ENCODE peak calls at places on chromosomes 1 and 21, in four cellular contexts. One of them, this sample, is unnamed.

GRCh38 chr1:40383488-40384412 is 10.2 kb downstream of the SMAP2 start:
- DNase-seq in neuronal stem cell: no peak
- DNase-seq in trophoblast cell: no peak
- DNase-seq in H1: no peak
- DNase-seq in this sample: peak; percentile 37

GRCh38 chr1:60978421-60979357 is 103.7 kb upstream of the NFIA start:
- DNase-seq in neuronal stem cell: no peak
- DNase-seq in trophoblast cell: peak; percentile 28
- DNase-seq in H1: no peak
- DNase-seq in this sample: peak; percentile 41

GRCh38 chr1:193325771-193326170 is 139.4 kb upstream of the B3GALT2 start:
- DNase-seq in H1: no peak
- DNase-seq in trophoblast cell: peak; percentile 76
- DNase-seq in neuronal stem cell: no peak
- DNase-seq in this sample: no peak

GRCh38 chr1:22816063-22816775 is 105.6 kb downstream of the EPHB2 start:
- DNase-seq in H1: no peak
- DNase-seq in trophoblast cell: no peak
- DNase-seq in neuronal stem cell: no peak
- DNase-seq in this sample: no peak

GRCh38 chr1:243943671-243944428 is 93.8 kb upstream of the AKT3 start:
- DNase-seq in trophoblast cell: no peak
- DNase-seq in H1: no peak
- DNase-seq in neuronal stem cell: no peak
- DNase-seq in this sample: no peak

GRCh38 chr21:16455978-16456377 is 726.2 kb downstream of the USP25 start:
- DNase-seq in H1: no peak
- DNase-seq in neuronal stem cell: no peak
- DNase-seq in trophoblast cell: no peak
- DNase-seq in this sample: no peak

GRCh38 chr1:39632491-39633417 is 6.7 kb downstream of the HEYL start:
- DNase-seq in H1: no peak
- DNase-seq in trophoblast cell: peak; percentile 41
- DNase-seq in neuronal stem cell: peak; percentile 66
- DNase-seq in this sample: peak; percentile 75

GRCh38 chr1:108830119-108831008 is 26.5 kb downstream of the AKNAD1 start:
- DNase-seq in neuronal stem cell: no peak
- DNase-seq in H1: no peak
- DNase-seq in trophoblast cell: peak; percentile 97
- DNase-seq in this sample: peak; percentile 99

GRCh38 chr1:221630236-221630635 is 111.7 kb downstream of the DUSP10 start:
- DNase-seq in neuronal stem cell: no peak
- DNase-seq in H1: no peak
- DNase-seq in trophoblast cell: no peak
- DNase-seq in this sample: no peak

GRCh38 chr1:246515390-246516005 is 8.4 kb upstream of the SMYD3 start:
- DNase-seq in trophoblast cell: no peak
- DNase-seq in neuronal stem cell: no peak
- DNase-seq in H1: no peak
- DNase-seq in this sample: no peak

GRCh38 chr1:11690669-11691301 is 725 bp upstream of the DRAXIN start:
- DNase-seq in trophoblast cell: peak; percentile 12
- DNase-seq in H1: no peak
- DNase-seq in neuronal stem cell: no peak
- DNase-seq in this sample: no peak
- H2BK12ac ChIP-seq in trophoblast cell: no peak overlapping the region
- H2BK12ac ChIP-seq in H1: peak overlapping the region; percentile 100
- H2BK12ac ChIP-seq in neuronal stem cell: peak overlapping the region; percentile 2
- H2BK12ac ChIP-seq in this sample: no peak overlapping the region

DNA sequence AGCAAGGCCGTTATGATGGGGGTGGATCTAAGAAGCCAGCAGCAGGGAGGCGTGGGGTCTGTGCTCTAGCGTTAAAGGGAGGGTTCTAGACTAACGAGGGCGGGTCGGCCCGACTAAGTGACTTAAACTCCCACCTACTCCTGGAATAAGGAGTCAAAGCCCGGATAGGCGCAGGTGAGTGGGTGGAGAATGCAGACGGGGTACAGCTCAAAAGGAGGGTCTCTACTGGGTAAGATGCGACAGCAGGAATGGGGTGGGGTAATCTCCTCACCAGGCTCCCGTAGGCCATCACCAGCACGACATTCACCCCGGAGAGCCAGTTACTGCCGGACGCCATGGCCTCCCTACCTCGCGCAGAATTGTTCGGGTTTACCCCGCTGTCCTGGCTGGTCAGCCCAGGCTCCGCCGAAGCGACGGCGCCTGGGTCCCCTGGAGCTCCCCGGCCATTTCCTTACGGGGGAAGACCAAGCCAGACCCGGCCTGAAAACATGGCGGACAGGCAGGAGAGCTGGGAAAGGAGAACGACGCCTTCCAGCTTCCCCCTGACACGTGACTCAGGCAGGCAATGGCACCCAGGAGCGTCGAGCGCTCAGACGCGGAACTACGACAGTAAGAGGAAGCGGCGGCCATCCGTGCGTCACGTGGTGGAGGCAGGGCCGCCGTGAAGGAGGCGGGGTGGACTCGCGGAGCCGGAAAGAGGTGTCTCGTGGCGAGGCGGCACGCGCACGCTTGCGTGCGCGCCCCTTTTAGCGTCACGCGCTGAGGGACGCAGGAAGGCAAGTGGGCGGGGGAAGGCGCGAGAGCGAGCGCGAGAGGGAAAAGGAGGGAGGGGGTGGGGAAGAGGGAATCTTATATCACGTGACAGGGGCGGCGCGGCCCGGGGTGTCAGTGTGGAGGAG is at the start of gene UBAP2L:
- DNase-seq in neuronal stem cell: peak; percentile 99
- DNase-seq in trophoblast cell: peak; percentile 100
- DNase-seq in H1: peak; percentile 99
- DNase-seq in this sample: peak; percentile 99
- H3K4me1 ChIP-seq in neuronal stem cell: peaks cover 4% of the 10 kb centered on the region
- H3K4me1 ChIP-seq in trophoblast cell: peaks cover 2% of the 10 kb centered on the region
- H3K4me1 ChIP-seq in H1: peaks cover 3% of the 10 kb centered on the region
- H3K4me1 ChIP-seq in this sample: peaks cover 4% of the 10 kb centered on the region

DNA sequence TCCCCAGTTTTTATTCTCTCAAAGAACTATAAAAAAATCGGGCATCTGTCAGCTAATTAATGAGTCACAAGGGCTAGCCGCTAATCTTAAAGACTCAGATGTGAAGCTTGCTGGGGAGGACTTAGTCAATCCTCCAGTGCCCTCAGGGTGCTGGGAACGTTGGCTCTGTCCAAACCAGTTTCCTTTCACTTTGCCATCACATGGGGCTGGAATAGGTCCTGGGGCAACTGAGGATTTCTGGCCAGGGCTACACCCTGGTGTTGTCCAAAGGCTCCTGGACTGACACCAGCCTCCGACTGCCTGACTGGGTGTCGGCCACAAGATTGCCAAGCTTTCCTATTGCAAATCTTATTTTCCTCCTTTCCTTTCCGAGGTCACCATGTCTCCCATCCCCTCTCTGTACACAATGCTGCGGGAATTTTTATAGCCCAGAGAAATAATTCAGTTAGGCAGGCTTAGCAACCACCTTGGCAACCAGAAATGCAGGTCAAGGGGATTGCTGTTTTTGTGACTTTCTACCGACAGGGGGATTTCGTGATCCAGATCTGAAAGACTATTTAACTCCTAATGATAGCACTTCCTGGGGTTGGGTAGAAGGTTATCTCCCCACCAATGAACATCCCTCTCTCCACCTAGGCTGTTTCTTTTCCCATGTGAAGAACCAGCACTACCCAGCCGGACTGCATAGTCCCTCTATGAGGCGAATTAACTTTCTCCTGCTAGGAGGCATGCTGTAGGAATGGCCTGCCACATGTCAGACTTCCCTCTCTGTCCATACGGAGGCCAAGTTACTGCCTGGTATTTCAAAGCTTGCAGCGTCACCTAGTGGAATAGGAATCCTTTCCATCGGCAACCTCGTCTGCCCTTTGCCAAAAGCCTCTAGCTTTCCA is 29.9 kb upstream of the CTBS start:
- DNase-seq in H1: peak; percentile 49
- DNase-seq in trophoblast cell: peak; percentile 50
- DNase-seq in neuronal stem cell: no peak
- DNase-seq in this sample: peak; percentile 77
- H3K4me3 ChIP-seq in H1: no peak overlapping the region
- H3K4me3 ChIP-seq in trophoblast cell: no peak overlapping the region
- H3K4me3 ChIP-seq in neuronal stem cell: no peak overlapping the region
- H3K4me3 ChIP-seq in this sample: peak overlapping the region; percentile 72

DNA sequence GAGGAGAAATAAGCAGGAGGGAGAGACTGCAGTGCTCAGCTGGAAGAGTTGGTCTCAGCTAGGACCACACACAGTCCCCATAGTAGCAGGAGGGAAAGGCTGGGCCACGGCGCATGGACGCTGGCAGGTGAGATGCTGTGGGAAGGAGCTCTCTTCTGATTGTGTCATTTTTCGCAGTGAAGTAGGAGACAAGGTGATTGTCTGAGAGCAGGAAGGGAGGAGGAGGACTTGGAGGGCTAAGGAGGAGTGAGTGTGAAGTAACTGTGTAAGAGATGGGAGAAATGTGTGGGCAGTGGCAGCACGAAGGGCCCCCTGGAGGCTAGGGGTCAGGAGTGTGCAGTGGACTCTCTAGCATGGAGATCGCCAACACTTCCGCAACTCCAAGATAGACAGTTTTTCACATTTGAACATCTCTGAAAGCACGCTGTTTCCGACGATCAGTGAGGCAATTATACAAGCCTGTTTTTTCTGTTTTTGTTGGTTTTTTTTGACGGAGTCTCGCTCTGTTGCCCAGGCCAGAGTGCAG is 26.4 kb upstream of the KCNC4 start:
- DNase-seq in neuronal stem cell: no peak
- DNase-seq in H1: no peak
- DNase-seq in trophoblast cell: no peak
- DNase-seq in this sample: no peak
- H2BK12ac ChIP-seq in neuronal stem cell: no peak overlapping the region
- H2BK12ac ChIP-seq in H1: no peak overlapping the region
- H2BK12ac ChIP-seq in trophoblast cell: no peak overlapping the region
- H2BK12ac ChIP-seq in this sample: no peak overlapping the region